ENCODE peak calls at places on chromosomes 5 and 9, in nine cellular contexts. Y, A, M, O, L, B, J, C and F are unnamed samples.
A peak's percentile ranks its signal among the peaks of the same experiment; 100 is the strongest.

GRCh38 chr9:100714372-100715099 is 136.7 kb downstream of the CAVIN4 start:
- DNase-seq in Y (peak; percentile 77), A (no peak), M (peak; percentile 67), O (peak; percentile 76), L (peak; percentile 55), B (peak; percentile 6), J (no peak), C (peak; percentile 12), F (peak; percentile 21)

GRCh38 chr9:21889673-21890072 is 87.2 kb downstream of the MTAP start:
- DNase-seq in Y (no peak), A (no peak), M (no peak), O (no peak), L (no peak), B (no peak), J (no peak), C (no peak), F (no peak)

GRCh38 chr5:173765030-173765644 is 123.0 kb upstream of the CPEB4 start:
- DNase-seq in Y (peak; percentile 41), A (no peak), M (no peak), O (no peak), L (no peak), B (no peak), J (no peak), C (no peak), F (no peak)

GRCh38 chr5:111697881-111698757 is 58.9 kb downstream of the NREP start:
- DNase-seq in Y (peak; percentile 58), A (no peak), M (no peak), O (peak; percentile 6), L (no peak), B (no peak), J (no peak), C (no peak), F (no peak)

GRCh38 chr5:6726006-6726405 is 12.8 kb downstream of the TENT4A start:
- DNase-seq in Y (no peak), A (no peak), M (no peak), O (no peak), L (no peak), B (no peak), J (no peak), C (no peak), F (no peak)

GRCh38 chr5:375921-376871 is 54.7 kb downstream of the AHRR start:
- DNase-seq in Y (no peak), A (no peak), M (no peak), O (no peak), L (no peak), B (no peak), J (no peak), C (peak; percentile 0), F (no peak)

GRCh38 chr5:43711496-43711895 is 108.5 kb downstream of the NNT start:
- DNase-seq in Y (peak; percentile 13), A (no peak), M (no peak), O (no peak), L (no peak), B (no peak), J (no peak), C (no peak), F (no peak)

GRCh38 chr5:64869419-64869818 is 100.7 kb downstream of the CWC27 start:
- DNase-seq in Y (peak; percentile 45), A (no peak), M (no peak), O (peak; percentile 43), L (no peak), B (no peak), J (peak; percentile 41), C (no peak), F (peak; percentile 77)

GRCh38 chr5:168765220-168766037 is 186.3 kb upstream of the PANK3 start:
- DNase-seq in Y (no peak), A (no peak), M (no peak), O (no peak), L (no peak), B (no peak), J (peak; percentile 74), C (no peak), F (peak; percentile 75)

GRCh38 chr5:96157077-96157780 is 195.6 kb upstream of the ELL2 start:
- DNase-seq in Y (no peak), A (no peak), M (no peak), O (peak; percentile 1), L (peak; percentile 58), B (no peak), J (no peak), C (no peak), F (no peak)

GRCh38 chr9:19875291-19875910 is 86.6 kb upstream of the SLC24A2 start:
- DNase-seq in Y (no peak), A (no peak), M (no peak), O (no peak), L (no peak), B (no peak), J (peak; percentile 11), C (no peak), F (peak; percentile 39)